ENCODE peak calls at places on chromosome 14, in eight cellular contexts. I is T-helper 1 cell; H is nephron progenitor cell; D is stimulated activated naive CD8-positive, alpha-beta T cell treated with anti-CD3 and anti-CD28 coated beads, Interleukin-15, amount 100 ng/mL, for 72 hours; K is activated B cell treated with CpG ODN at 0.5 μM for 24 hours; G is left cardiac atrium; X is HS-5; J is T-cell. N is an unnamed sample.

GRCh38 chr14:56145965-56146364 is 27.8 kb downstream of the PELI2 start:
- DNase-seq in I (no peak), H (no peak), D (no peak), K (no peak), G (no peak), X (no peak), J (no peak), N (no peak)

GRCh38 chr14:75440733-75441474 is 13.1 kb downstream of the JDP2 start:
- DNase-seq in I (no peak), H (no peak), D (no peak), K (no peak), G (peak), X (no peak), J (no peak), N (peak)

GRCh38 chr14:96741151-96741977 is 55.8 kb upstream of the VRK1 start:
- DNase-seq in I (peak), H (peak), D (peak), K (peak), G (peak), X (no peak), J (peak), N (peak)

GRCh38 chr14:25049127-25049558 is 804 bp downstream of the STXBP6 start:
- DNase-seq in I (no peak), H (peak), D (no peak), K (no peak), G (peak), X (peak), J (no peak), N (peak)

GRCh38 chr14:91406982-91407381 is 10.6 kb downstream of the CCDC88C start:
- DNase-seq in I (no peak), H (no peak), D (no peak), K (no peak), G (no peak), X (no peak), J (no peak), N (no peak)

GRCh38 chr14:68779761-68780323 is 13.0 kb downstream of the ZFP36L1 start:
- DNase-seq in I (peak), H (no peak), D (peak), K (no peak), G (no peak), X (peak), J (peak), N (peak)

GRCh38 chr14:97275276-97275675 is 478.1 kb downstream of the VRK1 start:
- DNase-seq in I (no peak), H (no peak), D (no peak), K (no peak), G (no peak), X (no peak), J (no peak), N (no peak)

GRCh38 chr14:49863483-49864262 is 11.1 kb upstream of the NEMF start:
- DNase-seq in I (no peak), H (no peak), D (peak), K (no peak), G (no peak), X (no peak), J (peak), N (no peak)

GRCh38 chr14:69263364-69263763 is 3.4 kb downstream of the GALNT16 start:
- DNase-seq in I (no peak), H (peak), D (no peak), K (no peak), G (peak), X (peak), J (no peak), N (no peak)

GRCh38 chr14:21300892-21301291 is 21.0 kb downstream of the RPGRIP1 start:
- DNase-seq in I (no peak), H (peak), D (peak), K (peak), G (peak), X (no peak), J (peak), N (peak)

GRCh38 chr14:89379006-89379405 is 38.0 kb downstream of the FOXN3 start:
- DNase-seq in I (no peak), H (no peak), D (no peak), K (no peak), G (no peak), X (no peak), J (no peak), N (no peak)

GRCh38 chr14:72961579-72962335 is 35.5 kb downstream of the DCAF4 start:
- DNase-seq in I (no peak), H (no peak), D (no peak), K (no peak), G (no peak), X (no peak), J (no peak), N (no peak)

GRCh38 chr14:91870001-91870400 is 2.7 kb upstream of the TC2N start:
- DNase-seq in I (peak), H (no peak), D (peak), K (no peak), G (no peak), X (no peak), J (peak), N (peak)

GRCh38 chr14:39762576-39763401 is 330.6 kb upstream of the FBXO33 start:
- DNase-seq in I (no peak), H (no peak), D (peak), K (no peak), G (no peak), X (no peak), J (no peak), N (no peak)

GRCh38 chr14:51939727-51940126 is 49.6 kb upstream of the RTRAF start:
- DNase-seq in I (no peak), H (no peak), D (no peak), K (no peak), G (no peak), X (no peak), J (no peak), N (no peak)

GRCh38 chr14:92647499-92648279 is 100.7 kb downstream of the LGMN start:
- DNase-seq in I (no peak), H (no peak), D (no peak), K (no peak), G (no peak), X (peak), J (no peak), N (no peak)

GRCh38 chr14:105487986-105488777 is 1.5 kb downstream of the CRIP1 start:
- DNase-seq in I (no peak), H (no peak), D (no peak), K (no peak), G (peak), X (no peak), J (peak), N (no peak)

GRCh38 chr14:98855926-98856325 is 416.1 kb downstream of the BCL11B start:
- DNase-seq in I (no peak), H (no peak), D (no peak), K (no peak), G (no peak), X (no peak), J (no peak), N (no peak)

GRCh38 chr14:100291305-100292075 is 14.8 kb downstream of the SLC25A29 start:
- DNase-seq in I (no peak), H (no peak), D (no peak), K (no peak), G (no peak), X (no peak), J (no peak), N (no peak)

GRCh38 chr14:100383727-100384158 is 60.6 kb downstream of the SLC25A47 start:
- DNase-seq in I (peak), H (peak), D (peak), K (peak), G (peak), X (no peak), J (peak), N (peak)

GRCh38 chr14:31945074-31945613 is 132.0 kb upstream of the ARHGAP5 start:
- DNase-seq in I (no peak), H (no peak), D (no peak), K (peak), G (no peak), X (no peak), J (no peak), N (no peak)

GRCh38 chr14:90778468-90779255 is 37.6 kb downstream of the TTC7B start:
- DNase-seq in I (no peak), H (no peak), D (no peak), K (no peak), G (no peak), X (no peak), J (no peak), N (no peak)

GRCh38 chr14:44287858-44288257 is 219.2 kb downstream of the FSCB start:
- DNase-seq in I (no peak), H (no peak), D (no peak), K (no peak), G (no peak), X (peak), J (no peak), N (no peak)

GRCh38 chr14:38256358-38256840 is 506 bp upstream of the CLEC14A start:
- DNase-seq in I (no peak), H (no peak), D (no peak), K (no peak), G (peak), X (no peak), J (peak), N (no peak)

GRCh38 chr14:62711351-62712023 is 333.8 kb downstream of the KCNH5 start:
- DNase-seq in I (no peak), H (peak), D (no peak), K (no peak), G (no peak), X (no peak), J (no peak), N (no peak)

GRCh38 chr14:78319411-78319810 is 149.2 kb downstream of the NRXN3 start:
- DNase-seq in I (no peak), H (no peak), D (no peak), K (no peak), G (no peak), X (no peak), J (no peak), N (no peak)

GRCh38 chr14:38567728-38568127 is 311.8 kb upstream of the CLEC14A start:
- DNase-seq in I (no peak), H (no peak), D (no peak), K (no peak), G (no peak), X (no peak), J (no peak), N (no peak)

GRCh38 chr14:61628192-61628591 is 67.1 kb upstream of the HIF1A start:
- DNase-seq in I (no peak), H (no peak), D (no peak), K (no peak), G (no peak), X (no peak), J (no peak), N (no peak)

GRCh38 chr14:90567991-90568390 is 171.2 kb downstream of the CALM1 start:
- DNase-seq in I (no peak), H (no peak), D (no peak), K (no peak), G (no peak), X (no peak), J (no peak), N (no peak)

GRCh38 chr14:21231020-21231652 is 38.1 kb downstream of the HNRNPC start:
- DNase-seq in I (no peak), H (no peak), D (no peak), K (no peak), G (no peak), X (no peak), J (peak), N (no peak)

GRCh38 chr14:23319746-23320583 is 1.3 kb upstream of the PABPN1 start:
- DNase-seq in I (no peak), H (no peak), D (no peak), K (no peak), G (no peak), X (no peak), J (no peak), N (no peak)

GRCh38 chr14:35332517-35333346 is 40.5 kb downstream of the PSMA6 start:
- DNase-seq in I (no peak), H (no peak), D (peak), K (no peak), G (peak), X (no peak), J (no peak), N (peak)

GRCh38 chr14:70779667-70780066 is 29.6 kb downstream of the MAP3K9 start:
- DNase-seq in I (no peak), H (no peak), D (no peak), K (no peak), G (peak), X (no peak), J (no peak), N (no peak)

GRCh38 chr14:91078095-91078737 is 17.8 kb upstream of the RPS6KA5 start:
- DNase-seq in I (peak), H (no peak), D (peak), K (no peak), G (no peak), X (no peak), J (peak), N (no peak)

GRCh38 chr14:38208825-38209562 is 1.3 kb downstream of the SSTR1 start:
- DNase-seq in I (no peak), H (peak), D (no peak), K (no peak), G (peak), X (no peak), J (no peak), N (no peak)

GRCh38 chr14:51356381-51356780 is 116.3 kb downstream of the TMX1 start:
- DNase-seq in I (no peak), H (no peak), D (no peak), K (no peak), G (no peak), X (no peak), J (no peak), N (no peak)

N was measured in upper lobe of left lung.